ENCODE peak calls at places on chromosomes 13 and 19, in five cellular contexts. Z, T, B, J and L are unnamed samples.

GRCh38 chr19:15810335-15810734 is 5.1 kb downstream of the OR10H1 start:
- DNase-seq in Z (no peak), T (no peak), B (no peak), J (no peak), L (no peak)

GRCh38 chr13:50123515-50123861 is 108.2 kb downstream of the KCNRG start:
- DNase-seq in Z (no peak), T (no peak), B (no peak), J (no peak), L (no peak)

GRCh38 chr19:17902701-17903100 is 30.1 kb upstream of the CCDC124 start:
- DNase-seq in Z (peak), T (peak), B (no peak), J (peak), L (peak)

GRCh38 chr19:1773173-1773572 is 19.9 kb downstream of the ONECUT3 start:
- DNase-seq in Z (no peak), T (peak), B (peak), J (no peak), L (peak)

GRCh38 chr19:2223391-2223790 is 12.7 kb downstream of the PLEKHJ1 start:
- DNase-seq in Z (no peak), T (no peak), B (no peak), J (no peak), L (no peak)

GRCh38 chr13:67061750-67062149 is 168.4 kb downstream of the PCDH9 start:
- DNase-seq in Z (peak), T (no peak), B (no peak), J (no peak), L (no peak)

GRCh38 chr13:98004107-98004506 is 50.6 kb downstream of the IPO5 start:
- DNase-seq in Z (peak), T (no peak), B (no peak), J (peak), L (peak)

GRCh38 chr19:56295531-56296455 is 18.8 kb downstream of the ZSCAN5A start:
- DNase-seq in Z (no peak), T (no peak), B (no peak), J (no peak), L (no peak)

GRCh38 chr13:27339299-27339698 is 68.7 kb downstream of the RASL11A start:
- DNase-seq in Z (peak), T (no peak), B (no peak), J (no peak), L (no peak)

GRCh38 chr13:98014766-98015165 is 61.3 kb downstream of the IPO5 start:
- DNase-seq in Z (peak), T (peak), B (peak), J (peak), L (peak)

GRCh38 chr19:34673590-34673989 is 3.4 kb downstream of the SCGB2B2 start:
- DNase-seq in Z (no peak), T (no peak), B (no peak), J (no peak), L (no peak)

GRCh38 chr13:101157261-101157660 is 259.0 kb downstream of the NALCN start:
- DNase-seq in Z (no peak), T (no peak), B (no peak), J (no peak), L (no peak)

GRCh38 chr13:69720278-69720983 is 387.2 kb upstream of the ATXN8OS start:
- DNase-seq in Z (no peak), T (no peak), B (no peak), J (no peak), L (no peak)

GRCh38 chr13:60620611-60621395 is 223.8 kb downstream of the TDRD3 start:
- DNase-seq in Z (no peak), T (no peak), B (no peak), J (no peak), L (no peak)

GRCh38 chr13:39531646-39532045 is 71.3 kb downstream of the LHFPL6 start:
- DNase-seq in Z (peak), T (no peak), B (no peak), J (peak), L (no peak)

GRCh38 chr19:1745589-1746031 is 7.7 kb upstream of the ONECUT3 start:
- DNase-seq in Z (no peak), T (no peak), B (no peak), J (no peak), L (no peak)

GRCh38 chr19:7582446-7582845 is 13.2 kb upstream of the CAMSAP3 start:
- DNase-seq in Z (no peak), T (no peak), B (no peak), J (no peak), L (no peak)

GRCh38 chr19:23817519-23817918 is 58.8 kb upstream of the ZNF681 start:
- DNase-seq in Z (peak), T (no peak), B (peak), J (no peak), L (no peak)

GRCh38 chr19:29620931-29621351 is 14.9 kb downstream of the POP4 start:
- DNase-seq in Z (no peak), T (no peak), B (no peak), J (no peak), L (no peak)

GRCh38 chr13:97339019-97339988 is 94.7 kb upstream of the RAP2A start:
- DNase-seq in Z (peak), T (no peak), B (no peak), J (peak), L (peak)

GRCh38 chr19:10740798-10741197 is 22.9 kb downstream of the DNM2 start:
- DNase-seq in Z (no peak), T (no peak), B (no peak), J (no peak), L (no peak)

GRCh38 chr19:12786149-12786870 is 5.0 kb upstream of the JUNB start:
- DNase-seq in Z (no peak), T (no peak), B (no peak), J (no peak), L (no peak)

GRCh38 chr19:46717716-46718143 is 816 bp upstream of the PRKD2 start:
- DNase-seq in Z (no peak), T (no peak), B (no peak), J (no peak), L (no peak)

GRCh38 chr19:19860756-19861390 is 4.8 kb upstream of the ZNF253 start:
- DNase-seq in Z (no peak), T (no peak), B (no peak), J (no peak), L (no peak)

GRCh38 chr19:5498817-5499535 is 43.8 kb downstream of the ZNRF4 start:
- DNase-seq in Z (no peak), T (no peak), B (no peak), J (no peak), L (no peak)

GRCh38 chr19:10471909-10472308 is 31.2 kb downstream of the KEAP1 start:
- DNase-seq in Z (peak), T (no peak), B (no peak), J (peak), L (no peak)

GRCh38 chr13:73060251-73061160 is 1.7 kb downstream of the KLF5 start:
- DNase-seq in Z (peak), T (no peak), B (peak), J (peak), L (no peak)

GRCh38 chr13:48397744-48398143 is 15.2 kb downstream of the LPAR6 start:
- DNase-seq in Z (no peak), T (no peak), B (no peak), J (no peak), L (no peak)

GRCh38 chr19:1914826-1915341 is 9.7 kb downstream of the ADAT3 start:
- DNase-seq in Z (no peak), T (no peak), B (no peak), J (no peak), L (no peak)

GRCh38 chr19:42253245-42254082 is 1.5 kb downstream of the ERF start:
- DNase-seq in Z (peak), T (no peak), B (no peak), J (peak), L (no peak)

GRCh38 chr13:22655106-22655852 is 525.5 kb upstream of the SGCG start:
- DNase-seq in Z (no peak), T (no peak), B (no peak), J (no peak), L (no peak)

GRCh38 chr13:41458939-41459753 is 1.8 kb downstream of the RGCC start:
- DNase-seq in Z (peak), T (no peak), B (no peak), J (peak), L (no peak)